ENCODE peak calls at places on chromosomes 7 and 10, in five cellular contexts. I is PC-3, B is fibroblast of lung, R is IMR-90, U is HepG2. H is an unnamed sample.
A peak's percentile ranks its signal among the peaks of the same experiment; 100 is the strongest.

GRCh38 chr10:92024700-92025099 is 101.1 kb downstream of the BTAF1 start:
- DNase-seq in B (peak; percentile 70), U (no peak), I (no peak), R (peak; percentile 23), H (no peak)

GRCh38 chr10:113929522-113929921 is 75.1 kb downstream of the NHLRC2 start:
- DNase-seq in R (no peak), B (no peak), U (no peak), I (no peak), H (no peak)

GRCh38 chr10:127292888-127293287 is 96.5 kb upstream of the INSYN2A start:
- DNase-seq in I (no peak), U (no peak), B (no peak), R (no peak), H (no peak)

GRCh38 chr7:29249383-29249750 is 54.8 kb downstream of the CHN2 start:
- DNase-seq in I (no peak), B (no peak), U (no peak), R (no peak), H (no peak)

GRCh38 chr7:101589052-101589451 is 40.0 kb downstream of the MYL10 start:
- DNase-seq in R (no peak), I (no peak), B (no peak), U (no peak), H (no peak)

GRCh38 chr7:116582164-116582732 is 57.4 kb downstream of the CAV1 start:
- DNase-seq in I (no peak), B (peak; percentile 64), R (peak; percentile 74), U (no peak), H (no peak)

GRCh38 chr7:139043823-139044812 is 8.3 kb upstream of the ZC3HAV1L start:
- DNase-seq in B (no peak), U (peak; percentile 16), I (no peak), R (peak; percentile 44), H (peak; percentile 9)

GRCh38 chr10:8262317-8262716 is 207.8 kb downstream of the GATA3 start:
- DNase-seq in I (no peak), B (no peak), R (no peak), U (no peak), H (no peak)

GRCh38 chr10:31669367-31669766 is 259.3 kb downstream of the ARHGAP12 start:
- DNase-seq in R (no peak), I (no peak), U (no peak), B (no peak), H (no peak)

GRCh38 chr10:84290235-84290634 is 38.2 kb upstream of the CCSER2 start:
- DNase-seq in U (no peak), R (no peak), I (no peak), B (no peak), H (no peak)

GRCh38 chr10:52283174-52283573 is 30.9 kb upstream of the DKK1 start:
- DNase-seq in R (peak; percentile 31), B (peak; percentile 13), U (peak; percentile 6), I (peak; percentile 45), H (peak; percentile 18)

GRCh38 chr10:9163699-9164098 is 1109.2 kb downstream of the GATA3 start:
- DNase-seq in I (no peak), U (no peak), R (no peak), B (no peak), H (no peak)

GRCh38 chr10:72105675-72106074 is 17.3 kb upstream of the SPOCK2 start:
- DNase-seq in I (no peak), B (no peak), R (no peak), U (no peak), H (no peak)

GRCh38 chr7:50781894-50782293 is 802 bp downstream of the GRB10 start:
- DNase-seq in R (no peak), U (no peak), B (no peak), I (no peak), H (no peak)

GRCh38 chr7:50783801-50784507 is 1.3 kb upstream of the GRB10 start:
- DNase-seq in B (peak; percentile 63), R (peak; percentile 29), I (no peak), U (no peak), H (no peak)

GRCh38 chr7:50782376-50783208 is at the start of gene GRB10:
- DNase-seq in I (peak; percentile 56), B (peak; percentile 29), R (peak; percentile 20), U (no peak), H (no peak)

GRCh38 chr7:50781371-50781770 is 1.3 kb downstream of the GRB10 start:
- DNase-seq in I (no peak), U (no peak), R (no peak), B (no peak), H (no peak)

DNA sequence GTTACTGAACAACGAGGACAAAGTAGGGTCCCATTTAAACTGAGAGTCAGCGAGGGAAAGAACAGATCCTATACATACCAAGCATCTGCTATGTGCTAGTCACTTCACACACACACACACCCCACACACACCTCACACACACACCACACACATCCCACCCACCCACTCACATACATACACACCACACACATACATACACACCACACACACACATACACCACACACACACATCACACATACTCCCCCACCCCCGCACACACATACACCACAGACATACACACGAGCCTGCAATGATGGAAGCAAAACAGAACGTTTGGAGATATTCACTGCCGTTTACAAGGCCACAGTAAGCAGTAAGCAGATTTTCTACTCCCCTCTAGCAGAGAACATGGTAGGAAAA is 608 bp upstream of the GRB10 start:
- DNase-seq in I (no peak), B (no peak), R (no peak), U (no peak), H (no peak)
- H3K9ac ChIP-seq in I (peak overlapping the region; percentile 87), B (no peak overlapping the region), R (no peak overlapping the region), U (no peak overlapping the region), H (no peak overlapping the region)

DNA sequence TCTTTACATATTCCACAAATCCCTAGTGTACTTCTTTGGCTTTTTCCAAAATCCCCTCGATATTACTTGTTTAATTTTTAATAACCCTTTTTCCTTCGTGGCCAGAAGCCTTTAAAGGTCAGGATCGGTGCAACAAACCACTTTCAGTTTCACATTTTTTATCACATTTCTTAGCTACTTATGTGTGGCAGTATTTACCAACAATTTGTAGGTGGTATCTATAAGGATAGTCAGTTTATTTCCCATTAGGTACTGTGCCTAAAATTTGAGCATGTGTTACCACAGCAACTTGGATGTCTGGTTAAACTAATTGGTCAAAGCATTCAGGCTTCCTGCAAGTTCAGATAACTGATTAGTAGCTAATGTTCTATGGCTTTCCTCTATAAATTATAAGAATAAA is 104.9 kb downstream of the CDK14 start:
- DNase-seq in R (no peak), B (no peak), I (no peak), U (no peak), H (no peak)
- H2AFZ ChIP-seq in R (no peak overlapping the region), B (no peak overlapping the region), I (no peak overlapping the region), U (no peak overlapping the region), H (no peak overlapping the region)

GRCh38 chr10:110373059-110373458 is 68.3 kb upstream of the SMNDC1 start:
- DNase-seq in I (no peak), R (peak; percentile 47), B (no peak), U (no peak), H (peak; percentile 81)
- H3K27me3 ChIP-seq in I (no peaks in the 10 kb centered on the region), R (no peaks in the 10 kb centered on the region), B (no peaks in the 10 kb centered on the region), U (no peaks in the 10 kb centered on the region), H (no peaks in the 10 kb centered on the region)

DNA sequence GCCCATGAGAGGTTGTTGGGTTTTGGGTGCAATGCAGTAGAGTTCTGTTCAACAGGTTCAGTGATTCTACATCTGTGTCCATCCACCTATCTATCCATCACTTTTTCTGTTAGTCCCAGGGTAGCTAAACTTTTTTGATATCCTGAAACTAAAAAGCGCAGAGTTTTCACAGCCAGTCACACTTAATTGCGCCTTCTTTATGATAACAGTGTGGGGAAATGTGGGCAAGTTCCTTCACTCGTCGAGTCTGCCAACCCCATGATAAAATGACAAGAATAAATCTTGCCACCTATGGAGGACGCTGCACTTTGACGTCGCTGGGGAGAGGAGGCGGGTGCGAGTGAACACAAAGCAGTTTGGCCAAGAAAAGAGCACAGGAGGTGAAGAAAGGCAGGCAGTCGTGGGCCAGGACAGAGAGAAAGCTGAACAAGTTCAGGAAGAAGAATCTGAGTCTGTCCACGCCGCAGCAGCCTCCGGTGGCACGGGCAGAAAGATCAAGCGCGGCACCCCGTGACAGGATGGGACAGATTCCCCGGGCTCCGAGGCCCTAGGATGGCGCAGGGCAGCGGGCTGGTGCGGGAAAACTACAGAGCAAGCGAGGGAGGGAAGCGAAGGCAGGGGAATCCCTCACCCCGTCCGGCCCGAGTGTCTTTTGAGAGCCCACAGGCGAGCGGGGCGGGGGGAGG is 9.2 kb downstream of the SP8 start:
- DNase-seq in R (no peak), B (no peak), I (no peak), U (no peak), H (no peak)
- H3K9ac ChIP-seq in R (no peak overlapping the region), B (no peak overlapping the region), I (no peak overlapping the region), U (no peak overlapping the region), H (no peak overlapping the region)

DNA sequence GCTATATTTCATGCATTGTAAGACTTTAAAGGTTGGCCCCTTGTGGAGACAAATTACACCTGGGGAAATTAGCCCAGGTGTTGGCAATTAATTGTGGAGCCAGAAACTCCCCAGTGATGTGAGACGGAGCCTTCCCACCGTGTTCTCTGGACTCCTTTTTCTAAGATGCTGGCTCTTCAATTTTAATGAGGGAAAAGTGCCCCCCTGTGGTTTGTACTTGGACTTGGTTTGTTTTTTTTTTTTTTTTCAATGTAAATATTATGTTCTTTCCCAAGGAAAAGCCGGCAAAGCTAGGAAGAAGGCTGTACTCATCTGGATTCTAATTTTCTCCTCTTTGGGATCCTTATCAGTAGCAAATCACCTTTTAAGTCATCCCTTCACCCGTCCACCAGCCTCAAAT is 20.2 kb upstream of the ST8SIA6 start:
- DNase-seq in U (no peak), B (no peak), R (peak; percentile 11), I (peak; percentile 16), H (no peak)
- H2AFZ ChIP-seq in U (no peak overlapping the region), B (no peak overlapping the region), R (peak overlapping the region; percentile 91), I (no peak overlapping the region), H (no peak overlapping the region)

GRCh38 chr7:131943616-131944015 is 387.2 kb upstream of the PODXL start:
- DNase-seq in R (no peak), B (no peak), U (no peak), I (no peak), H (no peak)

GRCh38 chr7:131944556-131945069 is 388.2 kb upstream of the PODXL start:
- DNase-seq in I (no peak), U (no peak), B (no peak), R (no peak), H (no peak)

GRCh38 chr7:131941291-131941690 is 384.9 kb upstream of the PODXL start:
- DNase-seq in U (no peak), I (no peak), R (no peak), B (no peak), H (no peak)

GRCh38 chr7:131942287-131943150 is 386.1 kb upstream of the PODXL start:
- DNase-seq in I (no peak), R (no peak), U (no peak), B (no peak), H (no peak)

GRCh38 chr7:131943211-131943610 is 386.8 kb upstream of the PODXL start:
- DNase-seq in R (no peak), I (no peak), B (no peak), U (no peak), H (no peak)
- H3K27me3 ChIP-seq in R (peaks cover 6% of the 10 kb centered on the region), I (no peaks in the 10 kb centered on the region), B (peaks cover 3% of the 10 kb centered on the region), U (peaks cover 4% of the 10 kb centered on the region), H (no peaks in the 10 kb centered on the region)

DNA sequence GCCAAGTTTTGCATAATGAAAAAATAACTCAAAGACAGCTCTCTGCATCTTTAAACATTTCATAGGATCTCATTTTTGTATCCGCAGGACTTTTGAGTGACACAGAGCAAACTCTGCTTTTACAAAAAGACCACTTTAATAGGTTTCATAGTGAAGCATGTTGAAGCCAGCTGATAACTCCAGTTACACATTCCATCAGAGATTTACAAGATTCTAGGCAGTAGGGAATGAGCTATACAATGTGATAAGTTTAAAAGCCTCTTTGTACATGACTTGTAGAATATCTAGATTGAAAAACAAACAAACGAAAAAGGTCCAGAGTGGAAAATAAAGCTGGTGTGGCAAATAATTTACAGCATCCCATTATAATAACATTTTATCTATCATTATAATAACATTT is 2.2 kb downstream of the PRKG1 start:
- DNase-seq in B (no peak), U (no peak), I (no peak), R (no peak), H (no peak)
- H3K9ac ChIP-seq in B (no peak overlapping the region), U (no peak overlapping the region), I (no peak overlapping the region), R (no peak overlapping the region), H (no peak overlapping the region)

H was measured in mammary epithelial cell.